ENCODE peak calls at places on chromosomes 16 and 17, in five cellular contexts. S is nephron progenitor cell, J is iPS-NIHi11, T is ovary, V is M059J. Z is an unnamed sample.

GRCh38 chr16:85611205-85611454 is 2.0 kb upstream of the GSE1 start:
- DNase-seq in S (peak), J (no peak), T (no peak), V (no peak), Z (no peak)

GRCh38 chr17:64653325-64653984 is 8.7 kb downstream of the SMURF2 start:
- DNase-seq in S (no peak), J (no peak), T (no peak), V (peak), Z (peak)

GRCh38 chr16:63461248-63461841 is 1425.1 kb upstream of the CDH8 start:
- DNase-seq in S (peak), J (peak), T (peak), V (peak), Z (peak)

GRCh38 chr16:28309811-28310311 is 17.5 kb downstream of the SBK1 start:
- DNase-seq in S (no peak), J (no peak), T (no peak), V (no peak), Z (no peak)

GRCh38 chr16:65896448-65897153 is 469.9 kb upstream of the CDH5 start:
- DNase-seq in S (no peak), J (no peak), T (no peak), V (no peak), Z (no peak)

GRCh38 chr17:47204722-47205418 is 4.3 kb upstream of the MYL4 start:
- DNase-seq in S (no peak), J (no peak), T (no peak), V (peak), Z (no peak)

GRCh38 chr17:63653018-63653417 is 30.8 kb downstream of the MAP3K3 start:
- DNase-seq in S (no peak), J (no peak), T (no peak), V (no peak), Z (no peak)

GRCh38 chr16:5928476-5929055 is 831.0 kb upstream of the EEF2KMT start:
- DNase-seq in S (no peak), J (peak), T (no peak), V (no peak), Z (no peak)

GRCh38 chr16:66467611-66468010 is 40.5 kb downstream of the BEAN1 start:
- DNase-seq in S (no peak), J (no peak), T (no peak), V (no peak), Z (no peak)

GRCh38 chr16:84044108-84044488 is 1.5 kb upstream of the SLC38A8 start:
- DNase-seq in S (no peak), J (peak), T (no peak), V (peak), Z (peak)

GRCh38 chr17:72706396-72706981 is 386.0 kb downstream of the SLC39A11 start:
- DNase-seq in S (no peak), J (no peak), T (no peak), V (no peak), Z (no peak)

GRCh38 chr17:19647697-19648474 is 665 bp upstream of the ALDH3A2 start:
- DNase-seq in S (peak), J (peak), T (peak), V (peak), Z (peak)